ENCODE peak calls at places on chromosome 14, in six cellular contexts. I, Q, C, J, F and D are unnamed samples.
A peak's percentile ranks its signal among the peaks of the same experiment; 100 is the strongest.

GRCh38 chr14:106508216-106508615 is 981.8 kb downstream of the TMEM121 start:
- DNase-seq in F (no peak), C (no peak), J (no peak), I (no peak), Q (no peak), D (no peak)

GRCh38 chr14:95585971-95586620 is 51.2 kb downstream of the GLRX5 start:
- DNase-seq in C (peak; percentile 17), I (no peak), F (no peak), Q (no peak), J (no peak), D (no peak)

GRCh38 chr14:28307506-28307905 is 459.1 kb upstream of the FOXG1 start:
- DNase-seq in I (no peak), Q (no peak), J (no peak), F (no peak), C (no peak), D (no peak)

GRCh38 chr14:90287791-90288190 is 31.4 kb downstream of the PSMC1 start:
- DNase-seq in I (no peak), C (peak; percentile 25), Q (peak; percentile 76), F (no peak), J (no peak), D (no peak)

GRCh38 chr14:80988742-80989429 is 33.5 kb downstream of the TSHR start:
- DNase-seq in Q (no peak), F (no peak), C (no peak), J (no peak), I (no peak), D (no peak)

GRCh38 chr14:51094901-51095853 is at the start of gene TRIM9:
- DNase-seq in C (peak; percentile 98), J (peak; percentile 93), F (peak; percentile 77), I (peak; percentile 97), Q (peak; percentile 99), D (peak; percentile 94)

GRCh38 chr14:93033983-93034670 is 81.6 kb downstream of the ITPK1 start:
- DNase-seq in F (no peak), C (peak; percentile 37), I (peak; percentile 57), J (no peak), Q (peak; percentile 33), D (no peak)

GRCh38 chr14:61611880-61612630 is 83.3 kb upstream of the HIF1A start:
- DNase-seq in Q (peak; percentile 32), J (no peak), I (no peak), C (no peak), F (no peak), D (no peak)

GRCh38 chr14:90839024-90839888 is 23.0 kb upstream of the TTC7B start:
- DNase-seq in F (no peak), J (no peak), Q (no peak), I (no peak), C (no peak), D (no peak)

GRCh38 chr14:100554082-100554677 is 33.0 kb downstream of the BEGAIN start:
- DNase-seq in I (no peak), F (no peak), C (peak; percentile 58), J (peak; percentile 49), Q (no peak), D (peak; percentile 9)

GRCh38 chr14:96095581-96096476 is 56.7 kb downstream of the C14orf132 start:
- DNase-seq in C (no peak), I (peak; percentile 41), F (no peak), Q (peak; percentile 99), J (no peak), D (peak; percentile 94)

GRCh38 chr14:92105845-92106094 is 612 bp downstream of the ATXN3 start:
- DNase-seq in F (no peak), Q (no peak), C (no peak), J (peak; percentile 21), I (no peak), D (no peak)

GRCh38 chr14:24935796-24936195 is 114.2 kb downstream of the STXBP6 start:
- DNase-seq in I (no peak), C (no peak), F (no peak), J (no peak), Q (no peak), D (no peak)

GRCh38 chr14:61538464-61539022 is 156.8 kb upstream of the HIF1A start:
- DNase-seq in F (no peak), I (no peak), C (no peak), J (no peak), Q (no peak), D (no peak)

GRCh38 chr14:91286530-91286937 is 42.0 kb upstream of the GPR68 start:
- DNase-seq in J (peak; percentile 37), F (peak; percentile 61), I (peak; percentile 79), Q (peak; percentile 91), C (peak; percentile 24), D (peak; percentile 26)

GRCh38 chr14:75471059-75471458 is 43.2 kb downstream of the JDP2 start:
- DNase-seq in I (no peak), F (no peak), J (no peak), Q (no peak), C (no peak), D (no peak)

GRCh38 chr14:42140831-42141279 is 534.2 kb downstream of the LRFN5 start:
- DNase-seq in J (no peak), F (no peak), I (peak; percentile 3), C (no peak), Q (peak; percentile 14), D (no peak)

GRCh38 chr14:94312481-94313246 is 10.5 kb downstream of the SERPINA6 start:
- DNase-seq in J (no peak), Q (no peak), F (no peak), I (no peak), C (no peak), D (no peak)

GRCh38 chr14:65073605-65074201 is 28.6 kb downstream of the MAX start:
- DNase-seq in Q (no peak), F (no peak), J (no peak), I (no peak), C (no peak), D (no peak)

GRCh38 chr14:34912182-34912581 is 37.0 kb upstream of the BAZ1A start:
- DNase-seq in Q (no peak), I (no peak), F (no peak), J (no peak), C (no peak), D (no peak)